ENCODE peak calls at places on chromosome 13, in ten cellular contexts. S is prostate gland, Z is adrenal gland, F is transverse colon, D is gastrocnemius medialis, E is heart left ventricle, R is ovary, O is body of pancreas, J is breast epithelium, M is uterus. H is an unnamed sample.
A peak's percentile ranks its signal among the peaks of the same experiment; 100 is the strongest.

GRCh38 chr13:26718146-26718545 is 42.4 kb downstream of the GPR12 start:
- DNase-seq in J (no peak), D (no peak), O (no peak), R (no peak), M (no peak), E (no peak), F (no peak), Z (no peak), S (no peak), H (no peak)

GRCh38 chr13:114119196-114119595 is 13.2 kb downstream of the RASA3 start:
- DNase-seq in J (no peak), D (no peak), O (no peak), Z (no peak), M (peak; percentile 45), F (no peak), S (no peak), E (no peak), R (no peak), H (no peak)

GRCh38 chr13:90238433-90238832 is 1109.1 kb upstream of the MIR17HG start:
- DNase-seq in O (no peak), M (no peak), F (no peak), Z (no peak), S (no peak), E (no peak), R (no peak), D (no peak), J (no peak), H (no peak)

GRCh38 chr13:42211704-42212103 is 60.2 kb upstream of the AKAP11 start:
- DNase-seq in S (no peak), Z (no peak), M (no peak), E (no peak), O (no peak), R (no peak), F (no peak), J (no peak), D (no peak), H (no peak)

GRCh38 chr13:74550039-74550438 is 415.8 kb upstream of the KLF12 start:
- DNase-seq in J (no peak), O (no peak), R (no peak), S (no peak), Z (no peak), M (no peak), E (no peak), F (no peak), D (no peak), H (no peak)

GRCh38 chr13:113852536-113853517 is 11.0 kb downstream of the GAS6 start:
- DNase-seq in F (no peak), M (peak; percentile 16), J (peak; percentile 12), O (peak; percentile 5), Z (no peak), E (no peak), D (no peak), S (no peak), R (peak; percentile 16), H (no peak)

GRCh38 chr13:67736646-67737420 is 506.7 kb upstream of the PCDH9 start:
- DNase-seq in S (no peak), R (no peak), D (no peak), E (no peak), J (no peak), M (no peak), F (no peak), O (no peak), Z (no peak), H (no peak)

GRCh38 chr13:25977671-25978070 is 74.1 kb downstream of the SHISA2 start:
- DNase-seq in Z (no peak), E (no peak), R (no peak), M (no peak), S (no peak), D (no peak), F (no peak), J (no peak), O (no peak), H (no peak)

GRCh38 chr13:108266316-108266936 is 3.1 kb upstream of the TNFSF13B start:
- DNase-seq in F (no peak), Z (no peak), M (no peak), D (no peak), S (no peak), O (no peak), E (no peak), R (no peak), J (no peak), H (no peak)

DNA sequence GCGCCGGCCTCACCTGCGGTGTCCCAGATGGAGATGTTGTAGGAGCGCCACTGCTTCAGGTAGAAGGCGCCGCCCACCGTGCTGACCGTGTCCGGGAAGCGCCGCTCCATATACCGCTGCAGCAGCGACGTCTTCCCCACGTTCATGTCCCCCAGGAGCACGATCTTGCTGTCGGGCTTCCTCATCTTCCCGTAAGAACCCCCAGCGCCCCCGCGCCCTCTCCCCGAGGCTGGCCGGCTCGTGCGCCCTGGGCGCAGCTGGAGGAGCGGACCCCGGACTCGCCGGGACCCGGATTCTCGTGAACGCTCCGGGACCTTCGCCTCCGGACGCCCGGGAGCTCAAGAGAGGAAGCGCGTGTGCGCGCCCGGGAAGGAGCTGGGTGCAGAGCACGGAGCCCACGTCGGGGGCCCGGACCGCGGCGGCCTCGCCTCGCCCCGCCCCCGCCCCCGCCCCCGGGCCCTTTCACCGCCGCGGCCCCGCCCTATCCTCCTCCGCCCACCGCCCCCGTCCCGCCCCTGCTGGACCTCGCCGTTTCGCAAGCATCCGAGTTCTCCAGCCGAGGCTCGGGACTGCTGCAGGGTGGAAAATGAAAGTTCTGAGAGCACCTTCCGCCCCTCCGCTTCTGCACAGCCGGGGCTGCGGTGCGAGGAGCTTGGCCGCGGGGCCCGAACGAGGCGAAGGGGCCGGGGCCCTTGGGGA is at the start of gene RAB20:
- DNase-seq in M (peak; percentile 86), O (peak; percentile 91), S (peak; percentile 93), J (peak; percentile 74), D (peak; percentile 75), R (peak; percentile 90), E (peak; percentile 93), F (peak; percentile 92), Z (peak; percentile 94), H (peak; percentile 92)
- TF ChIP-seq POLR2A in M (no peak), O (peak; percentile 92), S (peak; percentile 67), J (no peak), D (peak; percentile 72), R (peak; percentile 22), E (peak; percentile 46), F (peak; percentile 87), Z (peak; percentile 87), H (no peak)

DNA sequence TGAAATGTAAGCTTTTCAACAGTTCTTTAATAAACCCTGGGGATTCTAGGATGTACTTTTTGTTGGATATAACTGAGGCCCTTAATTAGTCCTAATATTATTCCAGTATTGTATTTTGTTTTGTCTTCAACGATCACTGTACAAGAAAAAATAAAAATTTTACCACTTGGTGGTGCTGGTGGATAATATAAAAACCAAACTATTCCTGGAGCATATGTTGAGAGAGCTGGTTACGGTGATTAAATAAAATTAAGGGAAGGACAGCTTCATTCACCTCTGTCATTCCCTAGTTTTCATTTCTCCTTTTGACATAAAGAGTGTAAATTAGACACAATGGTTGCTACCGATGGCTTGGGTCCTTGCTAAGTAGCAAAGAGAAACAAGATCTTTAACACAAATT is 598.6 kb upstream of the PCDH20 start:
- DNase-seq in J (no peak), Z (no peak), E (no peak), M (no peak), D (no peak), S (no peak), R (no peak), O (no peak), F (no peak), H (no peak)
- H3K4me3 ChIP-seq in J (no peak overlapping the region), Z (no peak overlapping the region), E (peak overlapping the region; percentile 22), M (no peak overlapping the region), D (no peak overlapping the region), S (no peak overlapping the region), R (no peak overlapping the region), O (no peak overlapping the region), F (no peak overlapping the region), H (no peak overlapping the region)

DNA sequence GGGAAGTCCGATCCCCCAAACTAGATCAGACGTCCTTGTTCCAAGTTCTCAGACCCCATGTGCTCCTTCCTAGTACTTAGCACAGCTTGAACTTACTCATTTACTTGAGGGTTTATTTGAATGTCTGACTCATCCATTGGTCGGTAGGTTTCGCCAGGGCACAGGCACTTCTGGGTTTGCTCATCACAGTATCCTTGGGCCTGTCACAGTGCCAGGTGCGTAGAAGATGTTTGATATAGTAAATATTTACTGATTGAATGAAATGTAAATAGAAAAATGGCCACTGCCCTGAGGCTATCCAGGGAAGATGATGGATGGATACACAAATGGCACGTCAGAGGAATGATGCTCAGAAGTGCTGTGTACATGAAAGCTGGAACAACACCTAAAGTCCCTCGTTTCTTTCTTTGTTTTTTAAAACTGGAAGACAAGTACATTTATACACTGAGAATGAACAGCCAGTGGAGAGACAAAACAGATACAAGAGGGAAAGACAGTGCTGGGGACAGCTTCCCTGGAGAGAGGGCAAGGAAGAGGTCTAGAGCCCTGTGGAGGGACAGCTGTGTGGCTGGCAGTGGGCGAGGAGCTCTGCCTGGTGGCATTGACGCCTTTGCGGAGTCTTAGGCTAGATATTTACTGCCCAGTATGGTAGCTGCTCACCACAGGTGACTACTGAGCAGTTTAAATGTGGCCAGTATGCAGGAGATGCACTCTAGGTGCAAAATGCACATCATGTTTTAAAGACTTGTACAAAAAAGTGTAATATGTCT is 31.2 kb upstream of the KL start:
- DNase-seq in R (no peak), D (no peak), S (peak; percentile 65), M (no peak), J (peak; percentile 62), Z (no peak), F (peak; percentile 18), E (no peak), O (no peak), H (peak; percentile 39)
- H3K27ac ChIP-seq in R (no peak overlapping the region), D (no peak overlapping the region), S (no peak overlapping the region), M (no peak overlapping the region), J (peak overlapping the region; percentile 51), Z (no peak overlapping the region), F (no peak overlapping the region), E (no peak overlapping the region), O (no peak overlapping the region), H (peak overlapping the region; percentile 28)

GRCh38 chr13:45332831-45333219 is 8.2 kb downstream of the TPT1 start:
- DNase-seq in Z (no peak), E (no peak), F (no peak), M (no peak), O (no peak), S (no peak), R (no peak), D (no peak), J (no peak), H (no peak)

GRCh38 chr13:45336025-45336800 is 4.8 kb downstream of the TPT1 start:
- DNase-seq in Z (no peak), S (no peak), E (no peak), M (no peak), F (no peak), R (no peak), O (no peak), J (no peak), D (no peak), H (no peak)

GRCh38 chr13:45333251-45333972 is 7.6 kb downstream of the TPT1 start:
- DNase-seq in Z (no peak), E (no peak), M (no peak), S (no peak), F (no peak), R (no peak), D (no peak), O (no peak), J (no peak), H (no peak)

GRCh38 chr13:45335397-45336024 is 5.5 kb downstream of the TPT1 start:
- DNase-seq in M (no peak), F (no peak), Z (no peak), J (no peak), O (no peak), R (no peak), S (no peak), E (no peak), D (no peak), H (no peak)

GRCh38 chr13:45333973-45334922 is 6.7 kb downstream of the TPT1 start:
- DNase-seq in D (no peak), E (no peak), R (no peak), M (no peak), Z (no peak), O (no peak), J (no peak), F (no peak), S (no peak), H (no peak)
- TF ChIP-seq POLR2A in D (no peak), E (no peak), R (no peak), M (no peak), Z (no peak), O (no peak), J (no peak), F (no peak), S (no peak), H (no peak)